ENCODE peak calls at places on chromosome 3, in seven cellular contexts. One of them, this sample, is unnamed.

GRCh38 chr3:64936570-64936969 is 248.8 kb upstream of the ADAMTS9 start:
- DNase-seq in adrenal gland: no peak
- DNase-seq in fibroblast of the aortic adventitia: no peak
- DNase-seq in upper lobe of right lung: no peak
- DNase-seq in CD4-positive, CD25-positive, alpha-beta regulatory T cell: no peak
- DNase-seq in LoVo: no peak
- DNase-seq in naive B cell: no peak
- DNase-seq in this sample: no peak

GRCh38 chr3:151183253-151183652 is 19.8 kb downstream of the GPR171 start:
- DNase-seq in LoVo: no peak
- DNase-seq in fibroblast of the aortic adventitia: no peak
- DNase-seq in adrenal gland: no peak
- DNase-seq in CD4-positive, CD25-positive, alpha-beta regulatory T cell: no peak
- DNase-seq in upper lobe of right lung: no peak
- DNase-seq in naive B cell: no peak
- DNase-seq in this sample: no peak

GRCh38 chr3:155153242-155154186 is 73.4 kb downstream of the MME start:
- DNase-seq in naive B cell: no peak
- DNase-seq in upper lobe of right lung: no peak
- DNase-seq in CD4-positive, CD25-positive, alpha-beta regulatory T cell: no peak
- DNase-seq in fibroblast of the aortic adventitia: no peak
- DNase-seq in adrenal gland: no peak
- DNase-seq in LoVo: no peak
- DNase-seq in this sample: no peak

GRCh38 chr3:107106316-107106715 is 270.9 kb upstream of the CCDC54 start:
- DNase-seq in LoVo: no peak
- DNase-seq in upper lobe of right lung: no peak
- DNase-seq in naive B cell: no peak
- DNase-seq in CD4-positive, CD25-positive, alpha-beta regulatory T cell: no peak
- DNase-seq in fibroblast of the aortic adventitia: no peak
- DNase-seq in adrenal gland: no peak
- DNase-seq in this sample: no peak

GRCh38 chr3:46440531-46441294 is 24.0 kb downstream of the LTF start:
- DNase-seq in LoVo: no peak
- DNase-seq in naive B cell: peak; percentile 58
- DNase-seq in fibroblast of the aortic adventitia: no peak
- DNase-seq in upper lobe of right lung: no peak
- DNase-seq in CD4-positive, CD25-positive, alpha-beta regulatory T cell: no peak
- DNase-seq in adrenal gland: no peak
- DNase-seq in this sample: no peak

GRCh38 chr3:169137076-169137475 is 526.4 kb downstream of the MECOM start:
- DNase-seq in LoVo: no peak
- DNase-seq in CD4-positive, CD25-positive, alpha-beta regulatory T cell: no peak
- DNase-seq in adrenal gland: no peak
- DNase-seq in fibroblast of the aortic adventitia: no peak
- DNase-seq in naive B cell: no peak
- DNase-seq in upper lobe of right lung: no peak
- DNase-seq in this sample: no peak

GRCh38 chr3:11622846-11623550 is 20.7 kb downstream of the VGLL4 start:
- DNase-seq in fibroblast of the aortic adventitia: no peak
- DNase-seq in CD4-positive, CD25-positive, alpha-beta regulatory T cell: no peak
- DNase-seq in upper lobe of right lung: no peak
- DNase-seq in LoVo: no peak
- DNase-seq in adrenal gland: no peak
- DNase-seq in naive B cell: no peak
- DNase-seq in this sample: no peak

GRCh38 chr3:97121386-97121785 is 307.0 kb downstream of the EPHA6 start:
- DNase-seq in fibroblast of the aortic adventitia: no peak
- DNase-seq in CD4-positive, CD25-positive, alpha-beta regulatory T cell: no peak
- DNase-seq in naive B cell: no peak
- DNase-seq in LoVo: no peak
- DNase-seq in adrenal gland: no peak
- DNase-seq in upper lobe of right lung: no peak
- DNase-seq in this sample: no peak

This sample was measured in ovary.